ENCODE peak calls at places on chromosomes 13 and 19, in five cellular contexts. T is HL-60, Y is ascending aorta, Z is bronchial epithelial cell, V is mucosa of descending colon. G is an unnamed sample.

GRCh38 chr19:52270266-52270885 is 989 bp downstream of the ZNF766 start:
- DNase-seq in T (peak), Y (no peak), Z (peak), V (no peak), G (no peak)

GRCh38 chr19:14434543-14435319 is 1.6 kb downstream of the PKN1 start:
- DNase-seq in T (peak), Y (peak), Z (peak), V (peak), G (no peak)

GRCh38 chr19:11254662-11255061 is 7.7 kb downstream of the DOCK6 start:
- DNase-seq in T (no peak), Y (no peak), Z (no peak), V (no peak), G (no peak)

GRCh38 chr19:23283925-23284324 is 33.7 kb upstream of the ZNF724 start:
- DNase-seq in T (no peak), Y (peak), Z (peak), V (peak), G (no peak)

GRCh38 chr19:28633223-28634030 is 579.5 kb downstream of the UQCRFS1 start:
- DNase-seq in T (peak), Y (no peak), Z (peak), V (peak), G (peak)

GRCh38 chr13:25306671-25307464 is 5.4 kb downstream of the NUP58 start:
- DNase-seq in T (no peak), Y (no peak), Z (no peak), V (no peak), G (no peak)

GRCh38 chr13:76245920-76246319 is 609.8 kb downstream of the LMO7 start:
- DNase-seq in T (no peak), Y (no peak), Z (no peak), V (no peak), G (no peak)

GRCh38 chr13:28602580-28602979 is 56.4 kb upstream of the POMP start:
- DNase-seq in T (no peak), Y (no peak), Z (no peak), V (no peak), G (no peak)

GRCh38 chr19:4360641-4361151 is 17.3 kb downstream of the MPND start:
- DNase-seq in T (no peak), Y (no peak), Z (no peak), V (no peak), G (no peak)

GRCh38 chr13:20997301-20998061 is 63.9 kb downstream of the LATS2 start:
- DNase-seq in T (no peak), Y (no peak), Z (no peak), V (no peak), G (peak)

GRCh38 chr13:34166406-34166805 is 348.5 kb downstream of the RFC3 start:
- DNase-seq in T (no peak), Y (no peak), Z (no peak), V (no peak), G (no peak)

DNA sequence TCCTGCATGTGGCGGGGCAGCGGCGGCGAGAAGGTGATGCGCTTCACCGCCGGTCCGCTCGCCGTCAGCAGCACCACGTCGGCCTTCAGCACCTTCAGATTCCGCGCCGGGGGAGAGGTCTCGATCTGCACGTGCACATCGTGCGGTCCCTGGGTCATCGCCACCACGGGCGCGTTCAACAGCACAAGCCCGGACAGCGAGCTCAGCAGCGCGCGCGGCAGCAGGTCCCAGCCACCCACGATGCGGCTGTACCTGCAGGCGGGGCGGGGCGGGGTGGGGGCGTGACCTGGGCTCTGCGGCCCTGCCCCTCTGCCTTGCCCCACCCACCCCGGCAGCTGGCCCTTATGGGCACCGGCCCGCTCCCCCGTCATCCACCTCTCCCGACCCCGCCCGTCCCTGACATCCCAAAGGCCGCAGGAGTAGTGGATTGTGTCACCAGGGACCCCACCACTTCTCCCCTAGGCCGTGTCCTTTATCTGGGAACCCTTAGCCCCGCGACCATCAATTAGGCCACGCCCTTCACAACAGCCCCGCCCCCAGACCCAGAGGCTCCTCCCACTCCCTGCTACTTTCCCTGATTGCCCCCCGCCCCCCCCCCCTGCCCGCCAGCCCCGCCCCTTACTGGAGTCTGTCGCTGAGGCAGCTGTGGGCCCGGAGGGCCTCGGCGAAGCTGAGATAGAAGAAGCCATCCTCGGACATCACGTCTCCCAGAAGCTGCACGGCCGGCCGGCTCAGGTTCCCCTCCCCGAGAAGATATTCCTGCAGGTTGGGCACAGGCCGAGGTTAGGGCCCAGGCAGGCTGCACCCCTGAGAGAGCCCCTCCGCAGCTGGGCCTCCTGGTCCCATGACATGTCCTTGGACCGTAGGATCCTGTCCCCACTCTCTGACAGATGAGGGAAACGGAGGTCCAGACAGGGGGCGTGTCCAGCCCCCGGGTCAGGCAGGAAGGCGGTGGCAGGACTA is 6.1 kb downstream of the IL4I1 start:
- DNase-seq in T (no peak), Y (no peak), Z (peak), V (peak), G (no peak)
- H3K4me3 ChIP-seq in T (no peak), Y (peak), Z (peak), V (no peak), G (peak)

GRCh38 chr13:70994204-70994603 is 872.8 kb downstream of the DACH1 start:
- DNase-seq in T (no peak), Y (no peak), Z (no peak), V (no peak), G (no peak)
- H3K4me3 ChIP-seq in T (no peak), Y (no peak), Z (no peak), V (no peak), G (no peak)

GRCh38 chr13:113099142-113099541 is 6.4 kb upstream of the F7 start:
- DNase-seq in T (no peak), Y (no peak), Z (no peak), V (no peak), G (no peak)

GRCh38 chr13:113098163-113098732 is 7.3 kb upstream of the F7 start:
- DNase-seq in T (no peak), Y (no peak), Z (no peak), V (no peak), G (peak)

GRCh38 chr13:113096745-113097305 is 8.8 kb upstream of the F7 start:
- DNase-seq in T (no peak), Y (no peak), Z (no peak), V (no peak), G (no peak)

GRCh38 chr13:113096052-113096744 is 9.4 kb upstream of the F7 start:
- DNase-seq in T (no peak), Y (no peak), Z (no peak), V (no peak), G (no peak)

DNA sequence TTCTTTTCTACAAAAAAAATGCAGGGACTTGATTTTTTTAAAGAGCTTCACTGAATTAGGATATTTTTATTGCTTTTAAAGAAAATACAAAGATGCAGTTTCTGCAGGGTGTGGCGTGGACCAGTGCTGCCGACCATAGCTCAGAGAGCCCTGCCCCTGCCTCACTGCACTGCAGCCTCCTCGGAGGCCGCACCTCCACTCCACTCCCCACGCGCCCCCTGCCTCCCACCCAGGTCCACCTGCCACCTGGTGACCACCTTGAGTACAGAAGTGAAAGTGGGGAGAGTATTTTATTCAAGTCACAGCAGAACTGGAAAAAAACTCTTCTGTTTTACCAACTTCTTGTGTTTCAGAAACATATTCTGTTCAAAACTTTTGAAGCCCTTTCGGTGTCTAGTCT is 7.9 kb upstream of the F7 start:
- DNase-seq in T (no peak), Y (no peak), Z (no peak), V (no peak), G (no peak)
- H3K4me3 ChIP-seq in T (no peak), Y (no peak), Z (no peak), V (no peak), G (peak)

GRCh38 chr19:3178377-3178972 is at the start of gene S1PR4:
- DNase-seq in T (no peak), Y (no peak), Z (no peak), V (peak), G (no peak)
- H3K4me3 ChIP-seq in T (peak), Y (no peak), Z (no peak), V (peak), G (no peak)

GRCh38 chr19:31352296-31352781 is 3.1 kb upstream of the TSHZ3 start:
- DNase-seq in T (no peak), Y (no peak), Z (no peak), V (no peak), G (no peak)
- H3K4me3 ChIP-seq in T (no peak), Y (no peak), Z (no peak), V (no peak), G (peak)

GRCh38 chr19:12782174-12782423 is 6.7 kb upstream of the HOOK2 start:
- DNase-seq in T (no peak), Y (no peak), Z (no peak), V (no peak), G (no peak)

GRCh38 chr19:12778905-12779161 is 3.5 kb upstream of the HOOK2 start:
- DNase-seq in T (no peak), Y (no peak), Z (no peak), V (no peak), G (no peak)

GRCh38 chr19:12777217-12778019 is 2.1 kb upstream of the HOOK2 start:
- DNase-seq in T (no peak), Y (peak), Z (no peak), V (peak), G (no peak)

GRCh38 chr19:12778020-12778904 is 2.9 kb upstream of the HOOK2 start:
- DNase-seq in T (no peak), Y (peak), Z (peak), V (peak), G (no peak)

GRCh38 chr19:12779162-12779993 is 4.0 kb upstream of the HOOK2 start:
- DNase-seq in T (no peak), Y (peak), Z (no peak), V (peak), G (peak)
- H3K4me3 ChIP-seq in T (no peak), Y (no peak), Z (no peak), V (no peak), G (peak)

G was measured in skeletal muscle cell.